ENCODE peak calls at places on chromosomes 6 and 20, in seven cellular contexts. One of them, this sample, is unnamed.

GRCh38 chr6:26388014-26388413 is 5.1 kb downstream of the BTN2A2 start:
- DNase-seq in CD4-positive, alpha-beta T cell: no peak
- DNase-seq in stimulated activated CD8-positive, alpha-beta memory T cell treated with anti-CD3 and anti-CD28 coated beads, Interleukin-15, amount 100 ng/mL, for 1 hour: no peak
- DNase-seq in GM20000: no peak
- DNase-seq in lung: no peak
- DNase-seq in astrocyte of the spinal cord: no peak
- DNase-seq in HTR-8/SVneo: no peak
- DNase-seq in this sample: no peak

GRCh38 chr6:52570291-52570700 is 6.6 kb downstream of the TRAM2 start:
- DNase-seq in CD4-positive, alpha-beta T cell: no peak
- DNase-seq in stimulated activated CD8-positive, alpha-beta memory T cell treated with anti-CD3 and anti-CD28 coated beads, Interleukin-15, amount 100 ng/mL, for 1 hour: no peak
- DNase-seq in GM20000: no peak
- DNase-seq in lung: peak; percentile 33
- DNase-seq in astrocyte of the spinal cord: no peak
- DNase-seq in HTR-8/SVneo: no peak
- DNase-seq in this sample: no peak

GRCh38 chr6:18260448-18261106 is 3.8 kb downstream of the DEK start:
- DNase-seq in CD4-positive, alpha-beta T cell: no peak
- DNase-seq in stimulated activated CD8-positive, alpha-beta memory T cell treated with anti-CD3 and anti-CD28 coated beads, Interleukin-15, amount 100 ng/mL, for 1 hour: no peak
- DNase-seq in GM20000: peak; percentile 47
- DNase-seq in lung: no peak
- DNase-seq in astrocyte of the spinal cord: peak; percentile 40
- DNase-seq in HTR-8/SVneo: no peak
- DNase-seq in this sample: no peak

GRCh38 chr6:7147051-7147671 is 39.4 kb downstream of the RREB1 start:
- DNase-seq in CD4-positive, alpha-beta T cell: no peak
- DNase-seq in stimulated activated CD8-positive, alpha-beta memory T cell treated with anti-CD3 and anti-CD28 coated beads, Interleukin-15, amount 100 ng/mL, for 1 hour: no peak
- DNase-seq in GM20000: no peak
- DNase-seq in lung: no peak
- DNase-seq in astrocyte of the spinal cord: peak; percentile 30
- DNase-seq in HTR-8/SVneo: no peak
- DNase-seq in this sample: no peak

GRCh38 chr6:20575125-20575524 is 40.9 kb downstream of the CDKAL1 start:
- DNase-seq in CD4-positive, alpha-beta T cell: no peak
- DNase-seq in stimulated activated CD8-positive, alpha-beta memory T cell treated with anti-CD3 and anti-CD28 coated beads, Interleukin-15, amount 100 ng/mL, for 1 hour: no peak
- DNase-seq in GM20000: no peak
- DNase-seq in lung: no peak
- DNase-seq in astrocyte of the spinal cord: no peak
- DNase-seq in HTR-8/SVneo: no peak
- DNase-seq in this sample: no peak

GRCh38 chr20:15310361-15310760 is 972.9 kb upstream of the FLRT3 start:
- DNase-seq in CD4-positive, alpha-beta T cell: no peak
- DNase-seq in stimulated activated CD8-positive, alpha-beta memory T cell treated with anti-CD3 and anti-CD28 coated beads, Interleukin-15, amount 100 ng/mL, for 1 hour: no peak
- DNase-seq in GM20000: no peak
- DNase-seq in lung: no peak
- DNase-seq in astrocyte of the spinal cord: no peak
- DNase-seq in HTR-8/SVneo: no peak
- DNase-seq in this sample: no peak

GRCh38 chr20:32457476-32457986 is 99.4 kb downstream of the ASXL1 start:
- DNase-seq in CD4-positive, alpha-beta T cell: no peak
- DNase-seq in stimulated activated CD8-positive, alpha-beta memory T cell treated with anti-CD3 and anti-CD28 coated beads, Interleukin-15, amount 100 ng/mL, for 1 hour: no peak
- DNase-seq in GM20000: peak; percentile 80
- DNase-seq in lung: peak; percentile 46
- DNase-seq in astrocyte of the spinal cord: peak; percentile 57
- DNase-seq in HTR-8/SVneo: no peak
- DNase-seq in this sample: no peak

GRCh38 chr6:52512199-52512598 is 64.7 kb downstream of the TRAM2 start:
- DNase-seq in CD4-positive, alpha-beta T cell: no peak
- DNase-seq in stimulated activated CD8-positive, alpha-beta memory T cell treated with anti-CD3 and anti-CD28 coated beads, Interleukin-15, amount 100 ng/mL, for 1 hour: no peak
- DNase-seq in GM20000: no peak
- DNase-seq in lung: no peak
- DNase-seq in astrocyte of the spinal cord: peak; percentile 88
- DNase-seq in HTR-8/SVneo: peak; percentile 74
- DNase-seq in this sample: peak; percentile 10

GRCh38 chr6:33720998-33721397 is 9.5 kb upstream of the UQCC2 start:
- DNase-seq in CD4-positive, alpha-beta T cell: no peak
- DNase-seq in stimulated activated CD8-positive, alpha-beta memory T cell treated with anti-CD3 and anti-CD28 coated beads, Interleukin-15, amount 100 ng/mL, for 1 hour: no peak
- DNase-seq in GM20000: no peak
- DNase-seq in lung: no peak
- DNase-seq in astrocyte of the spinal cord: no peak
- DNase-seq in HTR-8/SVneo: no peak
- DNase-seq in this sample: no peak

GRCh38 chr6:27768556-27768955 is 143.6 kb downstream of the OR2B2 start:
- DNase-seq in CD4-positive, alpha-beta T cell: no peak
- DNase-seq in stimulated activated CD8-positive, alpha-beta memory T cell treated with anti-CD3 and anti-CD28 coated beads, Interleukin-15, amount 100 ng/mL, for 1 hour: no peak
- DNase-seq in GM20000: no peak
- DNase-seq in lung: no peak
- DNase-seq in astrocyte of the spinal cord: no peak
- DNase-seq in HTR-8/SVneo: no peak
- DNase-seq in this sample: no peak

GRCh38 chr20:31758521-31758920 is 19.4 kb downstream of the TPX2 start:
- DNase-seq in CD4-positive, alpha-beta T cell: no peak
- DNase-seq in stimulated activated CD8-positive, alpha-beta memory T cell treated with anti-CD3 and anti-CD28 coated beads, Interleukin-15, amount 100 ng/mL, for 1 hour: no peak
- DNase-seq in GM20000: no peak
- DNase-seq in lung: no peak
- DNase-seq in astrocyte of the spinal cord: no peak
- DNase-seq in HTR-8/SVneo: no peak
- DNase-seq in this sample: no peak

GRCh38 chr6:155264704-155265320 is 999 bp downstream of the CLDN20 start:
- DNase-seq in CD4-positive, alpha-beta T cell: no peak
- DNase-seq in stimulated activated CD8-positive, alpha-beta memory T cell treated with anti-CD3 and anti-CD28 coated beads, Interleukin-15, amount 100 ng/mL, for 1 hour: no peak
- DNase-seq in GM20000: no peak
- DNase-seq in lung: no peak
- DNase-seq in astrocyte of the spinal cord: no peak
- DNase-seq in HTR-8/SVneo: no peak
- DNase-seq in this sample: no peak

GRCh38 chr6:84027340-84028183 is 6.0 kb upstream of the MRAP2 start:
- DNase-seq in CD4-positive, alpha-beta T cell: no peak
- DNase-seq in stimulated activated CD8-positive, alpha-beta memory T cell treated with anti-CD3 and anti-CD28 coated beads, Interleukin-15, amount 100 ng/mL, for 1 hour: no peak
- DNase-seq in GM20000: no peak
- DNase-seq in lung: no peak
- DNase-seq in astrocyte of the spinal cord: peak; percentile 56
- DNase-seq in HTR-8/SVneo: no peak
- DNase-seq in this sample: no peak

GRCh38 chr6:52087498-52087999 is at the start of gene PKHD1:
- DNase-seq in CD4-positive, alpha-beta T cell: no peak
- DNase-seq in stimulated activated CD8-positive, alpha-beta memory T cell treated with anti-CD3 and anti-CD28 coated beads, Interleukin-15, amount 100 ng/mL, for 1 hour: no peak
- DNase-seq in GM20000: peak; percentile 9
- DNase-seq in lung: peak; percentile 34
- DNase-seq in astrocyte of the spinal cord: no peak
- DNase-seq in HTR-8/SVneo: no peak
- DNase-seq in this sample: peak; percentile 34

GRCh38 chr6:97465877-97466710 is 183.1 kb upstream of the MMS22L start:
- DNase-seq in CD4-positive, alpha-beta T cell: no peak
- DNase-seq in stimulated activated CD8-positive, alpha-beta memory T cell treated with anti-CD3 and anti-CD28 coated beads, Interleukin-15, amount 100 ng/mL, for 1 hour: no peak
- DNase-seq in GM20000: no peak
- DNase-seq in lung: no peak
- DNase-seq in astrocyte of the spinal cord: no peak
- DNase-seq in HTR-8/SVneo: no peak
- DNase-seq in this sample: no peak

GRCh38 chr20:58303547-58303946 is 6.0 kb upstream of the RAB22A start:
- DNase-seq in CD4-positive, alpha-beta T cell: no peak
- DNase-seq in stimulated activated CD8-positive, alpha-beta memory T cell treated with anti-CD3 and anti-CD28 coated beads, Interleukin-15, amount 100 ng/mL, for 1 hour: no peak
- DNase-seq in GM20000: no peak
- DNase-seq in lung: no peak
- DNase-seq in astrocyte of the spinal cord: no peak
- DNase-seq in HTR-8/SVneo: no peak
- DNase-seq in this sample: no peak

GRCh38 chr20:61692476-61692875 is 373.2 kb downstream of the TAF4 start:
- DNase-seq in CD4-positive, alpha-beta T cell: no peak
- DNase-seq in stimulated activated CD8-positive, alpha-beta memory T cell treated with anti-CD3 and anti-CD28 coated beads, Interleukin-15, amount 100 ng/mL, for 1 hour: no peak
- DNase-seq in GM20000: no peak
- DNase-seq in lung: no peak
- DNase-seq in astrocyte of the spinal cord: no peak
- DNase-seq in HTR-8/SVneo: no peak
- DNase-seq in this sample: no peak

GRCh38 chr6:10999994-11000393 is 44.1 kb downstream of the ELOVL2 start:
- DNase-seq in CD4-positive, alpha-beta T cell: no peak
- DNase-seq in stimulated activated CD8-positive, alpha-beta memory T cell treated with anti-CD3 and anti-CD28 coated beads, Interleukin-15, amount 100 ng/mL, for 1 hour: no peak
- DNase-seq in GM20000: no peak
- DNase-seq in lung: no peak
- DNase-seq in astrocyte of the spinal cord: peak; percentile 62
- DNase-seq in HTR-8/SVneo: no peak
- DNase-seq in this sample: no peak

GRCh38 chr6:133778414-133778813 is 110.5 kb upstream of the TCF21 start:
- DNase-seq in CD4-positive, alpha-beta T cell: no peak
- DNase-seq in stimulated activated CD8-positive, alpha-beta memory T cell treated with anti-CD3 and anti-CD28 coated beads, Interleukin-15, amount 100 ng/mL, for 1 hour: no peak
- DNase-seq in GM20000: no peak
- DNase-seq in lung: no peak
- DNase-seq in astrocyte of the spinal cord: peak; percentile 80
- DNase-seq in HTR-8/SVneo: no peak
- DNase-seq in this sample: no peak

GRCh38 chr20:15895560-15896084 is 677.6 kb downstream of the KIF16B start:
- DNase-seq in CD4-positive, alpha-beta T cell: no peak
- DNase-seq in stimulated activated CD8-positive, alpha-beta memory T cell treated with anti-CD3 and anti-CD28 coated beads, Interleukin-15, amount 100 ng/mL, for 1 hour: no peak
- DNase-seq in GM20000: peak; percentile 7
- DNase-seq in lung: no peak
- DNase-seq in astrocyte of the spinal cord: no peak
- DNase-seq in HTR-8/SVneo: no peak
- DNase-seq in this sample: no peak

GRCh38 chr20:17568972-17569471 is 853 bp upstream of the DSTN start:
- DNase-seq in CD4-positive, alpha-beta T cell: no peak
- DNase-seq in stimulated activated CD8-positive, alpha-beta memory T cell treated with anti-CD3 and anti-CD28 coated beads, Interleukin-15, amount 100 ng/mL, for 1 hour: no peak
- DNase-seq in GM20000: peak; percentile 41
- DNase-seq in lung: peak; percentile 89
- DNase-seq in astrocyte of the spinal cord: peak; percentile 97
- DNase-seq in HTR-8/SVneo: peak; percentile 79
- DNase-seq in this sample: peak; percentile 91

GRCh38 chr6:116363759-116364158 is 7.0 kb upstream of the DSE start:
- DNase-seq in CD4-positive, alpha-beta T cell: no peak
- DNase-seq in stimulated activated CD8-positive, alpha-beta memory T cell treated with anti-CD3 and anti-CD28 coated beads, Interleukin-15, amount 100 ng/mL, for 1 hour: no peak
- DNase-seq in GM20000: no peak
- DNase-seq in lung: no peak
- DNase-seq in astrocyte of the spinal cord: peak; percentile 51
- DNase-seq in HTR-8/SVneo: no peak
- DNase-seq in this sample: no peak

GRCh38 chr6:1609662-1610496 is at the start of gene FOXC1:
- DNase-seq in CD4-positive, alpha-beta T cell: no peak
- DNase-seq in stimulated activated CD8-positive, alpha-beta memory T cell treated with anti-CD3 and anti-CD28 coated beads, Interleukin-15, amount 100 ng/mL, for 1 hour: no peak
- DNase-seq in GM20000: peak; percentile 93
- DNase-seq in lung: peak; percentile 82
- DNase-seq in astrocyte of the spinal cord: peak; percentile 96
- DNase-seq in HTR-8/SVneo: peak; percentile 93
- DNase-seq in this sample: peak; percentile 83

GRCh38 chr20:45432294-45432693 is 16.4 kb downstream of the PIGT start:
- DNase-seq in CD4-positive, alpha-beta T cell: no peak
- DNase-seq in stimulated activated CD8-positive, alpha-beta memory T cell treated with anti-CD3 and anti-CD28 coated beads, Interleukin-15, amount 100 ng/mL, for 1 hour: no peak
- DNase-seq in GM20000: peak; percentile 61
- DNase-seq in lung: no peak
- DNase-seq in astrocyte of the spinal cord: no peak
- DNase-seq in HTR-8/SVneo: no peak
- DNase-seq in this sample: no peak

GRCh38 chr6:79453558-79454042 is 83.6 kb downstream of the LCA5 start:
- DNase-seq in CD4-positive, alpha-beta T cell: no peak
- DNase-seq in stimulated activated CD8-positive, alpha-beta memory T cell treated with anti-CD3 and anti-CD28 coated beads, Interleukin-15, amount 100 ng/mL, for 1 hour: no peak
- DNase-seq in GM20000: no peak
- DNase-seq in lung: no peak
- DNase-seq in astrocyte of the spinal cord: peak; percentile 38
- DNase-seq in HTR-8/SVneo: peak; percentile 14
- DNase-seq in this sample: no peak

GRCh38 chr20:11429168-11429567 is 488.5 kb upstream of the BTBD3 start:
- DNase-seq in CD4-positive, alpha-beta T cell: no peak
- DNase-seq in stimulated activated CD8-positive, alpha-beta memory T cell treated with anti-CD3 and anti-CD28 coated beads, Interleukin-15, amount 100 ng/mL, for 1 hour: no peak
- DNase-seq in GM20000: no peak
- DNase-seq in lung: no peak
- DNase-seq in astrocyte of the spinal cord: no peak
- DNase-seq in HTR-8/SVneo: no peak
- DNase-seq in this sample: no peak

GRCh38 chr6:112286010-112286409 is 31.6 kb upstream of the LAMA4 start:
- DNase-seq in CD4-positive, alpha-beta T cell: peak; percentile 2
- DNase-seq in stimulated activated CD8-positive, alpha-beta memory T cell treated with anti-CD3 and anti-CD28 coated beads, Interleukin-15, amount 100 ng/mL, for 1 hour: no peak
- DNase-seq in GM20000: peak; percentile 13
- DNase-seq in lung: no peak
- DNase-seq in astrocyte of the spinal cord: no peak
- DNase-seq in HTR-8/SVneo: no peak
- DNase-seq in this sample: no peak

GRCh38 chr20:62761058-62761758 is 35.1 kb upstream of the MRGBP start:
- DNase-seq in CD4-positive, alpha-beta T cell: no peak
- DNase-seq in stimulated activated CD8-positive, alpha-beta memory T cell treated with anti-CD3 and anti-CD28 coated beads, Interleukin-15, amount 100 ng/mL, for 1 hour: no peak
- DNase-seq in GM20000: no peak
- DNase-seq in lung: no peak
- DNase-seq in astrocyte of the spinal cord: no peak
- DNase-seq in HTR-8/SVneo: no peak
- DNase-seq in this sample: no peak

GRCh38 chr20:20215976-20216727 is 151.8 kb upstream of the INSM1 start:
- DNase-seq in CD4-positive, alpha-beta T cell: no peak
- DNase-seq in stimulated activated CD8-positive, alpha-beta memory T cell treated with anti-CD3 and anti-CD28 coated beads, Interleukin-15, amount 100 ng/mL, for 1 hour: no peak
- DNase-seq in GM20000: no peak
- DNase-seq in lung: no peak
- DNase-seq in astrocyte of the spinal cord: no peak
- DNase-seq in HTR-8/SVneo: no peak
- DNase-seq in this sample: no peak

GRCh38 chr6:148999501-148999900 is 252.7 kb downstream of the UST start:
- DNase-seq in CD4-positive, alpha-beta T cell: no peak
- DNase-seq in stimulated activated CD8-positive, alpha-beta memory T cell treated with anti-CD3 and anti-CD28 coated beads, Interleukin-15, amount 100 ng/mL, for 1 hour: no peak
- DNase-seq in GM20000: no peak
- DNase-seq in lung: no peak
- DNase-seq in astrocyte of the spinal cord: no peak
- DNase-seq in HTR-8/SVneo: no peak
- DNase-seq in this sample: no peak

GRCh38 chr6:80594461-80594860 is 488.0 kb downstream of the BCKDHB start:
- DNase-seq in CD4-positive, alpha-beta T cell: no peak
- DNase-seq in stimulated activated CD8-positive, alpha-beta memory T cell treated with anti-CD3 and anti-CD28 coated beads, Interleukin-15, amount 100 ng/mL, for 1 hour: no peak
- DNase-seq in GM20000: no peak
- DNase-seq in lung: no peak
- DNase-seq in astrocyte of the spinal cord: no peak
- DNase-seq in HTR-8/SVneo: no peak
- DNase-seq in this sample: no peak

GRCh38 chr20:35004749-35005462 is 49.2 kb downstream of the MYH7B start:
- DNase-seq in CD4-positive, alpha-beta T cell: no peak
- DNase-seq in stimulated activated CD8-positive, alpha-beta memory T cell treated with anti-CD3 and anti-CD28 coated beads, Interleukin-15, amount 100 ng/mL, for 1 hour: no peak
- DNase-seq in GM20000: no peak
- DNase-seq in lung: no peak
- DNase-seq in astrocyte of the spinal cord: no peak
- DNase-seq in HTR-8/SVneo: no peak
- DNase-seq in this sample: no peak

GRCh38 chr6:57021086-57021720 is 25.3 kb upstream of the KIAA1586 start:
- DNase-seq in CD4-positive, alpha-beta T cell: no peak
- DNase-seq in stimulated activated CD8-positive, alpha-beta memory T cell treated with anti-CD3 and anti-CD28 coated beads, Interleukin-15, amount 100 ng/mL, for 1 hour: no peak
- DNase-seq in GM20000: peak; percentile 63
- DNase-seq in lung: no peak
- DNase-seq in astrocyte of the spinal cord: peak; percentile 68
- DNase-seq in HTR-8/SVneo: peak; percentile 69
- DNase-seq in this sample: peak; percentile 51

GRCh38 chr20:38321959-38322598 is 18.1 kb downstream of the BPI start:
- DNase-seq in CD4-positive, alpha-beta T cell: no peak
- DNase-seq in stimulated activated CD8-positive, alpha-beta memory T cell treated with anti-CD3 and anti-CD28 coated beads, Interleukin-15, amount 100 ng/mL, for 1 hour: no peak
- DNase-seq in GM20000: no peak
- DNase-seq in lung: no peak
- DNase-seq in astrocyte of the spinal cord: peak; percentile 77
- DNase-seq in HTR-8/SVneo: peak; percentile 83
- DNase-seq in this sample: peak; percentile 26

GRCh38 chr20:22862645-22863230 is 172.4 kb upstream of the SSTR4 start:
- DNase-seq in CD4-positive, alpha-beta T cell: no peak
- DNase-seq in stimulated activated CD8-positive, alpha-beta memory T cell treated with anti-CD3 and anti-CD28 coated beads, Interleukin-15, amount 100 ng/mL, for 1 hour: no peak
- DNase-seq in GM20000: no peak
- DNase-seq in lung: no peak
- DNase-seq in astrocyte of the spinal cord: no peak
- DNase-seq in HTR-8/SVneo: no peak
- DNase-seq in this sample: no peak

GRCh38 chr6:36177166-36177565 is 19.4 kb upstream of the BRPF3 start:
- DNase-seq in CD4-positive, alpha-beta T cell: no peak
- DNase-seq in stimulated activated CD8-positive, alpha-beta memory T cell treated with anti-CD3 and anti-CD28 coated beads, Interleukin-15, amount 100 ng/mL, for 1 hour: no peak
- DNase-seq in GM20000: no peak
- DNase-seq in lung: no peak
- DNase-seq in astrocyte of the spinal cord: no peak
- DNase-seq in HTR-8/SVneo: no peak
- DNase-seq in this sample: no peak

GRCh38 chr6:154494592-154494991 is 15.9 kb downstream of the CNKSR3 start:
- DNase-seq in CD4-positive, alpha-beta T cell: no peak
- DNase-seq in stimulated activated CD8-positive, alpha-beta memory T cell treated with anti-CD3 and anti-CD28 coated beads, Interleukin-15, amount 100 ng/mL, for 1 hour: no peak
- DNase-seq in GM20000: no peak
- DNase-seq in lung: no peak
- DNase-seq in astrocyte of the spinal cord: no peak
- DNase-seq in HTR-8/SVneo: no peak
- DNase-seq in this sample: no peak

This sample was measured in HCT116.